ENCODE peak calls at places on chromosome 15, in six cellular contexts. One of them, this sample, is unnamed.

GRCh38 chr15:67771201-67771600 is 54.1 kb upstream of the SKOR1 start:
- DNase-seq in GM12891: no peak
- DNase-seq in heart left ventricle: no peak
- DNase-seq in stomach: no peak
- DNase-seq in ovary: no peak
- DNase-seq in GM12892: no peak
- DNase-seq in this sample: no peak

GRCh38 chr15:95626501-95627361 is 703.8 kb upstream of the NR2F2 start:
- DNase-seq in heart left ventricle: no peak
- DNase-seq in ovary: no peak
- DNase-seq in GM12892: no peak
- DNase-seq in GM12891: no peak
- DNase-seq in stomach: no peak
- DNase-seq in this sample: no peak

GRCh38 chr15:41969851-41970431 is 2.4 kb downstream of the EHD4 start:
- DNase-seq in heart left ventricle: no peak
- DNase-seq in ovary: no peak
- DNase-seq in GM12892: no peak
- DNase-seq in stomach: peak; percentile 25
- DNase-seq in GM12891: no peak
- DNase-seq in this sample: no peak

GRCh38 chr15:57427367-57427821 is 51.1 kb downstream of the CGNL1 start:
- DNase-seq in stomach: no peak
- DNase-seq in GM12891: no peak
- DNase-seq in ovary: no peak
- DNase-seq in GM12892: no peak
- DNase-seq in heart left ventricle: no peak
- DNase-seq in this sample: peak; percentile 32

GRCh38 chr15:79160211-79160610 is 69.6 kb upstream of the RASGRF1 start:
- DNase-seq in heart left ventricle: no peak
- DNase-seq in GM12892: no peak
- DNase-seq in GM12891: no peak
- DNase-seq in ovary: no peak
- DNase-seq in stomach: no peak
- DNase-seq in this sample: no peak

GRCh38 chr15:99441871-99442267 is 123.9 kb upstream of the MEF2A start:
- DNase-seq in stomach: peak; percentile 20
- DNase-seq in GM12891: no peak
- DNase-seq in GM12892: no peak
- DNase-seq in heart left ventricle: peak; percentile 17
- DNase-seq in ovary: no peak
- DNase-seq in this sample: no peak

GRCh38 chr15:34987982-34988873 is at the start of gene ZNF770:
- DNase-seq in GM12892: peak; percentile 65
- DNase-seq in GM12891: peak; percentile 64
- DNase-seq in ovary: peak; percentile 88
- DNase-seq in stomach: peak; percentile 83
- DNase-seq in heart left ventricle: peak; percentile 85
- DNase-seq in this sample: peak; percentile 54

GRCh38 chr15:37099321-37100108 is 834 bp downstream of the MEIS2 start:
- DNase-seq in stomach: no peak
- DNase-seq in GM12891: no peak
- DNase-seq in heart left ventricle: no peak
- DNase-seq in GM12892: no peak
- DNase-seq in ovary: no peak
- DNase-seq in this sample: peak; percentile 45

GRCh38 chr15:94314639-94315038 is 83.3 kb downstream of the MCTP2 start:
- DNase-seq in ovary: no peak
- DNase-seq in GM12892: no peak
- DNase-seq in GM12891: no peak
- DNase-seq in heart left ventricle: no peak
- DNase-seq in stomach: no peak
- DNase-seq in this sample: no peak

GRCh38 chr15:65083262-65083701 is 6.7 kb downstream of the KBTBD13 start:
- DNase-seq in GM12891: no peak
- DNase-seq in stomach: no peak
- DNase-seq in GM12892: no peak
- DNase-seq in ovary: no peak
- DNase-seq in heart left ventricle: no peak
- DNase-seq in this sample: no peak

GRCh38 chr15:67259806-67260205 is 5.2 kb downstream of the IQCH start:
- DNase-seq in GM12892: no peak
- DNase-seq in ovary: no peak
- DNase-seq in heart left ventricle: no peak
- DNase-seq in stomach: no peak
- DNase-seq in GM12891: no peak
- DNase-seq in this sample: no peak

GRCh38 chr15:36643551-36643950 is 64.1 kb downstream of the CDIN1 start:
- DNase-seq in GM12892: no peak
- DNase-seq in ovary: no peak
- DNase-seq in stomach: no peak
- DNase-seq in heart left ventricle: no peak
- DNase-seq in GM12891: no peak
- DNase-seq in this sample: peak; percentile 30

GRCh38 chr15:89775815-89776214 is 317 bp upstream of the MESP2 start:
- DNase-seq in GM12892: no peak
- DNase-seq in stomach: no peak
- DNase-seq in ovary: no peak
- DNase-seq in heart left ventricle: no peak
- DNase-seq in GM12891: no peak
- DNase-seq in this sample: no peak

GRCh38 chr15:50219820-50220219 is 37.8 kb downstream of the SLC27A2 start:
- DNase-seq in ovary: no peak
- DNase-seq in stomach: no peak
- DNase-seq in heart left ventricle: no peak
- DNase-seq in GM12892: no peak
- DNase-seq in GM12891: no peak
- DNase-seq in this sample: no peak

GRCh38 chr15:57505949-57506391 is 85.7 kb upstream of the MYZAP start:
- DNase-seq in GM12892: no peak
- DNase-seq in stomach: peak; percentile 90
- DNase-seq in heart left ventricle: peak; percentile 62
- DNase-seq in GM12891: no peak
- DNase-seq in ovary: peak; percentile 64
- DNase-seq in this sample: no peak

GRCh38 chr15:95825672-95826387 is 504.7 kb upstream of the NR2F2 start:
- DNase-seq in ovary: no peak
- DNase-seq in stomach: no peak
- DNase-seq in GM12891: no peak
- DNase-seq in GM12892: no peak
- DNase-seq in heart left ventricle: no peak
- DNase-seq in this sample: no peak

GRCh38 chr15:70526221-70526973 is 237.0 kb downstream of the UACA start:
- DNase-seq in stomach: no peak
- DNase-seq in GM12891: no peak
- DNase-seq in ovary: peak; percentile 47
- DNase-seq in GM12892: no peak
- DNase-seq in heart left ventricle: no peak
- DNase-seq in this sample: peak; percentile 15

GRCh38 chr15:69713726-69714559 is 261.3 kb downstream of the RPLP1 start:
- DNase-seq in GM12891: peak; percentile 51
- DNase-seq in heart left ventricle: no peak
- DNase-seq in GM12892: peak; percentile 41
- DNase-seq in stomach: no peak
- DNase-seq in ovary: no peak
- DNase-seq in this sample: no peak

GRCh38 chr15:74179983-74180688 is 6.6 kb downstream of the ISLR start:
- DNase-seq in GM12891: no peak
- DNase-seq in heart left ventricle: peak; percentile 49
- DNase-seq in ovary: no peak
- DNase-seq in GM12892: no peak
- DNase-seq in stomach: no peak
- DNase-seq in this sample: peak; percentile 54

GRCh38 chr15:78130466-78131294 is 565 bp downstream of the CIB2 start:
- DNase-seq in GM12891: peak; percentile 76
- DNase-seq in ovary: no peak
- DNase-seq in stomach: no peak
- DNase-seq in GM12892: no peak
- DNase-seq in heart left ventricle: no peak
- DNase-seq in this sample: no peak

GRCh38 chr15:100686021-100686724 is 83.8 kb downstream of the ASB7 start:
- DNase-seq in stomach: no peak
- DNase-seq in heart left ventricle: peak; percentile 32
- DNase-seq in GM12891: no peak
- DNase-seq in ovary: peak; percentile 77
- DNase-seq in GM12892: no peak
- DNase-seq in this sample: no peak

GRCh38 chr15:88604381-88604951 is 16.7 kb upstream of the AEN start:
- DNase-seq in GM12892: no peak
- DNase-seq in heart left ventricle: no peak
- DNase-seq in ovary: no peak
- DNase-seq in GM12891: no peak
- DNase-seq in stomach: no peak
- DNase-seq in this sample: no peak

GRCh38 chr15:66700412-66700801 is 1.6 kb upstream of the SMAD6 start:
- DNase-seq in heart left ventricle: no peak
- DNase-seq in stomach: no peak
- DNase-seq in ovary: no peak
- DNase-seq in GM12891: no peak
- DNase-seq in GM12892: no peak
- DNase-seq in this sample: no peak

GRCh38 chr15:77500986-77501385 is 80.3 kb downstream of the HMG20A start:
- DNase-seq in GM12892: no peak
- DNase-seq in heart left ventricle: no peak
- DNase-seq in GM12891: no peak
- DNase-seq in stomach: no peak
- DNase-seq in ovary: no peak
- DNase-seq in this sample: no peak

GRCh38 chr15:81293728-81294500 is 30.0 kb downstream of the STARD5 start:
- DNase-seq in stomach: peak; percentile 42
- DNase-seq in GM12891: peak; percentile 37
- DNase-seq in GM12892: no peak
- DNase-seq in ovary: no peak
- DNase-seq in heart left ventricle: no peak
- DNase-seq in this sample: no peak

GRCh38 chr15:64060716-64061115 is 14.4 kb upstream of the DAPK2 start:
- DNase-seq in ovary: no peak
- DNase-seq in heart left ventricle: no peak
- DNase-seq in GM12892: no peak
- DNase-seq in stomach: no peak
- DNase-seq in GM12891: no peak
- DNase-seq in this sample: no peak
- TF ChIP-seq POLR2A in ovary: no peak
- TF ChIP-seq POLR2A in heart left ventricle: no peak
- TF ChIP-seq POLR2A in GM12892: no peak
- TF ChIP-seq POLR2A in stomach: no peak
- TF ChIP-seq POLR2A in GM12891: no peak
- TF ChIP-seq POLR2A in this sample: no peak

GRCh38 chr15:83065431-83065830 is 1.6 kb downstream of the BTBD1 start:
- DNase-seq in ovary: no peak
- DNase-seq in GM12891: no peak
- DNase-seq in stomach: no peak
- DNase-seq in heart left ventricle: no peak
- DNase-seq in GM12892: no peak
- DNase-seq in this sample: no peak

GRCh38 chr15:83062768-83063180 is 4.3 kb downstream of the BTBD1 start:
- DNase-seq in GM12892: no peak
- DNase-seq in stomach: no peak
- DNase-seq in ovary: no peak
- DNase-seq in GM12891: no peak
- DNase-seq in heart left ventricle: no peak
- DNase-seq in this sample: no peak

GRCh38 chr15:83063555-83063954 is 3.5 kb downstream of the BTBD1 start:
- DNase-seq in GM12892: no peak
- DNase-seq in heart left ventricle: no peak
- DNase-seq in ovary: no peak
- DNase-seq in stomach: no peak
- DNase-seq in GM12891: no peak
- DNase-seq in this sample: no peak

GRCh38 chr15:83066034-83066760 is 855 bp downstream of the BTBD1 start:
- DNase-seq in heart left ventricle: no peak
- DNase-seq in ovary: no peak
- DNase-seq in GM12892: no peak
- DNase-seq in GM12891: no peak
- DNase-seq in stomach: no peak
- DNase-seq in this sample: no peak

DNA sequence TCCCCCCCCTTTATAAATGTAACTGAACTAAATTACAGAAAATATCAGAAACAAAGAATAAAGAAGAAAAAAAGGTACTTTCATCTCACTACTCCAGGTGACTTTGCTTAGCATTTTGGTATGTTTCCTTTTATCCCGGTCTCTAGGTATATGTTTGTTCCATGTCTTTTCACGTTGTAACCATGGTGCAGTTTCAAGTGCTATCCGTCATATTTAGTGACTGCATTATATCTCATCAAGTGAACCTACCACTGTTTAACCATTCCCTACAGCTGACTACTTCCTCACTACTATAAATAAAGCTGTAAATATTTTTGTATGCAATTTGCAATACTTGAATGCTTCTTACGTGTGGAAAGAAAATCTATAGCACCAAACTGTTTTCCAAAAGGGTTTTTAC is 2.2 kb downstream of the BTBD1 start:
- DNase-seq in stomach: no peak
- DNase-seq in GM12892: no peak
- DNase-seq in ovary: no peak
- DNase-seq in GM12891: no peak
- DNase-seq in heart left ventricle: no peak
- DNase-seq in this sample: no peak
- TF ChIP-seq POLR2A in stomach: no peak
- TF ChIP-seq POLR2A in GM12892: no peak
- TF ChIP-seq POLR2A in ovary: no peak
- TF ChIP-seq POLR2A in GM12891: no peak
- TF ChIP-seq POLR2A in heart left ventricle: no peak
- TF ChIP-seq POLR2A in this sample: no peak

GRCh38 chr15:31077981-31078380 is 23.5 kb downstream of the TRPM1 start:
- DNase-seq in GM12892: no peak
- DNase-seq in GM12891: no peak
- DNase-seq in stomach: no peak
- DNase-seq in ovary: no peak
- DNase-seq in heart left ventricle: no peak
- DNase-seq in this sample: no peak

GRCh38 chr15:31079519-31079918 is 22.0 kb downstream of the TRPM1 start:
- DNase-seq in heart left ventricle: no peak
- DNase-seq in stomach: no peak
- DNase-seq in GM12891: no peak
- DNase-seq in ovary: no peak
- DNase-seq in GM12892: no peak
- DNase-seq in this sample: no peak

GRCh38 chr15:31077181-31077580 is 24.3 kb downstream of the TRPM1 start:
- DNase-seq in GM12891: no peak
- DNase-seq in stomach: no peak
- DNase-seq in ovary: no peak
- DNase-seq in GM12892: no peak
- DNase-seq in heart left ventricle: no peak
- DNase-seq in this sample: no peak

GRCh38 chr15:31080618-31081017 is 20.9 kb downstream of the TRPM1 start:
- DNase-seq in heart left ventricle: peak; percentile 38
- DNase-seq in ovary: peak; percentile 85
- DNase-seq in stomach: peak; percentile 81
- DNase-seq in GM12892: no peak
- DNase-seq in GM12891: no peak
- DNase-seq in this sample: peak; percentile 74

GRCh38 chr15:31078461-31078860 is 23.1 kb downstream of the TRPM1 start:
- DNase-seq in ovary: no peak
- DNase-seq in heart left ventricle: no peak
- DNase-seq in GM12892: no peak
- DNase-seq in GM12891: no peak
- DNase-seq in stomach: no peak
- DNase-seq in this sample: no peak
- TF ChIP-seq POLR2A in ovary: no peak
- TF ChIP-seq POLR2A in heart left ventricle: no peak
- TF ChIP-seq POLR2A in GM12892: no peak
- TF ChIP-seq POLR2A in GM12891: no peak
- TF ChIP-seq POLR2A in stomach: no peak
- TF ChIP-seq POLR2A in this sample: no peak

GRCh38 chr15:40593588-40594428 is at the start of gene KNL1:
- DNase-seq in GM12892: peak; percentile 52
- DNase-seq in stomach: peak; percentile 92
- DNase-seq in heart left ventricle: peak; percentile 90
- DNase-seq in ovary: peak; percentile 90
- DNase-seq in GM12891: peak; percentile 59
- DNase-seq in this sample: peak; percentile 54
- TF ChIP-seq POLR2A in GM12892: no peak
- TF ChIP-seq POLR2A in stomach: no peak
- TF ChIP-seq POLR2A in heart left ventricle: no peak
- TF ChIP-seq POLR2A in ovary: no peak
- TF ChIP-seq POLR2A in GM12891: peak; percentile 42
- TF ChIP-seq POLR2A in this sample: peak; percentile 66